ENCODE peak calls at places on chromosomes 16 and 17, in ten cellular contexts. One of them, this sample, is unnamed.

GRCh38 chr16:10886739-10887269 is 9.8 kb downstream of the CIITA start:
- DNase-seq in testis: no peak
- DNase-seq in A549: no peak
- DNase-seq in adrenal gland: no peak
- DNase-seq in Peyer's patch: peak
- DNase-seq in body of pancreas: no peak
- DNase-seq in lower leg skin: no peak
- DNase-seq in GM12891: no peak
- DNase-seq in esophagus squamous epithelium: no peak
- DNase-seq in heart left ventricle: no peak
- DNase-seq in this sample: no peak

GRCh38 chr16:2090481-2090797 is 42.7 kb downstream of the TSC2 start:
- DNase-seq in testis: no peak
- DNase-seq in A549: no peak
- DNase-seq in adrenal gland: no peak
- DNase-seq in Peyer's patch: no peak
- DNase-seq in body of pancreas: peak
- DNase-seq in lower leg skin: no peak
- DNase-seq in GM12891: no peak
- DNase-seq in esophagus squamous epithelium: no peak
- DNase-seq in heart left ventricle: peak
- DNase-seq in this sample: no peak

GRCh38 chr16:67537270-67537635 is 8.6 kb downstream of the RIPOR1 start:
- DNase-seq in testis: peak
- DNase-seq in A549: no peak
- DNase-seq in adrenal gland: peak
- DNase-seq in Peyer's patch: peak
- DNase-seq in body of pancreas: peak
- DNase-seq in lower leg skin: peak
- DNase-seq in GM12891: no peak
- DNase-seq in esophagus squamous epithelium: no peak
- DNase-seq in heart left ventricle: peak
- DNase-seq in this sample: no peak

GRCh38 chr16:87922250-87922871 is 14.0 kb downstream of the CA5A start:
- DNase-seq in testis: peak
- DNase-seq in A549: no peak
- DNase-seq in adrenal gland: peak
- DNase-seq in Peyer's patch: no peak
- DNase-seq in body of pancreas: peak
- DNase-seq in lower leg skin: no peak
- DNase-seq in GM12891: no peak
- DNase-seq in esophagus squamous epithelium: no peak
- DNase-seq in heart left ventricle: peak
- DNase-seq in this sample: no peak

GRCh38 chr17:8563981-8564602 is 66.4 kb downstream of the MYH10 start:
- DNase-seq in testis: no peak
- DNase-seq in A549: no peak
- DNase-seq in adrenal gland: no peak
- DNase-seq in Peyer's patch: no peak
- DNase-seq in body of pancreas: no peak
- DNase-seq in lower leg skin: no peak
- DNase-seq in GM12891: no peak
- DNase-seq in esophagus squamous epithelium: no peak
- DNase-seq in heart left ventricle: no peak
- DNase-seq in this sample: no peak

GRCh38 chr17:47850692-47851573 is at the start of gene SP6:
- DNase-seq in testis: peak
- DNase-seq in A549: peak
- DNase-seq in adrenal gland: peak
- DNase-seq in Peyer's patch: peak
- DNase-seq in body of pancreas: peak
- DNase-seq in lower leg skin: no peak
- DNase-seq in GM12891: no peak
- DNase-seq in esophagus squamous epithelium: no peak
- DNase-seq in heart left ventricle: peak
- DNase-seq in this sample: peak

GRCh38 chr16:14509055-14509454 is 121.0 kb downstream of the PARN start:
- DNase-seq in testis: no peak
- DNase-seq in A549: peak
- DNase-seq in adrenal gland: no peak
- DNase-seq in Peyer's patch: no peak
- DNase-seq in body of pancreas: no peak
- DNase-seq in lower leg skin: no peak
- DNase-seq in GM12891: no peak
- DNase-seq in esophagus squamous epithelium: no peak
- DNase-seq in heart left ventricle: no peak
- DNase-seq in this sample: no peak

GRCh38 chr17:29149431-29150064 is 30.6 kb downstream of the MYO18A start:
- DNase-seq in testis: no peak
- DNase-seq in A549: no peak
- DNase-seq in adrenal gland: peak
- DNase-seq in Peyer's patch: peak
- DNase-seq in body of pancreas: peak
- DNase-seq in lower leg skin: no peak
- DNase-seq in GM12891: no peak
- DNase-seq in esophagus squamous epithelium: no peak
- DNase-seq in heart left ventricle: no peak
- DNase-seq in this sample: no peak

GRCh38 chr16:1656808-1657617 is 21.1 kb upstream of the JPT2 start:
- DNase-seq in testis: peak
- DNase-seq in A549: no peak
- DNase-seq in adrenal gland: no peak
- DNase-seq in Peyer's patch: no peak
- DNase-seq in body of pancreas: no peak
- DNase-seq in lower leg skin: no peak
- DNase-seq in GM12891: no peak
- DNase-seq in esophagus squamous epithelium: no peak
- DNase-seq in heart left ventricle: peak
- DNase-seq in this sample: no peak

GRCh38 chr17:16467886-16468285 is 24.1 kb downstream of the LRRC75A start:
- DNase-seq in testis: no peak
- DNase-seq in A549: no peak
- DNase-seq in adrenal gland: no peak
- DNase-seq in Peyer's patch: no peak
- DNase-seq in body of pancreas: no peak
- DNase-seq in lower leg skin: no peak
- DNase-seq in GM12891: no peak
- DNase-seq in esophagus squamous epithelium: no peak
- DNase-seq in heart left ventricle: no peak
- DNase-seq in this sample: no peak

GRCh38 chr17:74875155-74875969 is 2.6 kb upstream of the FDXR start:
- DNase-seq in testis: no peak
- DNase-seq in A549: no peak
- DNase-seq in adrenal gland: peak
- DNase-seq in Peyer's patch: no peak
- DNase-seq in body of pancreas: peak
- DNase-seq in lower leg skin: no peak
- DNase-seq in GM12891: no peak
- DNase-seq in esophagus squamous epithelium: no peak
- DNase-seq in heart left ventricle: no peak
- DNase-seq in this sample: no peak

GRCh38 chr16:71883193-71883848 is 661 bp downstream of the ZNF821 start:
- DNase-seq in testis: peak
- DNase-seq in A549: peak
- DNase-seq in adrenal gland: no peak
- DNase-seq in Peyer's patch: peak
- DNase-seq in body of pancreas: peak
- DNase-seq in lower leg skin: peak
- DNase-seq in GM12891: no peak
- DNase-seq in esophagus squamous epithelium: no peak
- DNase-seq in heart left ventricle: peak
- DNase-seq in this sample: peak

GRCh38 chr17:13765701-13766100 is 164.0 kb upstream of the HS3ST3A1 start:
- DNase-seq in testis: no peak
- DNase-seq in A549: no peak
- DNase-seq in adrenal gland: no peak
- DNase-seq in Peyer's patch: no peak
- DNase-seq in body of pancreas: no peak
- DNase-seq in lower leg skin: no peak
- DNase-seq in GM12891: no peak
- DNase-seq in esophagus squamous epithelium: no peak
- DNase-seq in heart left ventricle: no peak
- DNase-seq in this sample: no peak

GRCh38 chr16:81445143-81445922 is 725 bp downstream of the CMIP start:
- DNase-seq in testis: peak
- DNase-seq in A549: no peak
- DNase-seq in adrenal gland: peak
- DNase-seq in Peyer's patch: peak
- DNase-seq in body of pancreas: peak
- DNase-seq in lower leg skin: no peak
- DNase-seq in GM12891: peak
- DNase-seq in esophagus squamous epithelium: no peak
- DNase-seq in heart left ventricle: no peak
- DNase-seq in this sample: peak
- TF ChIP-seq POLR2A in testis: no peak
- TF ChIP-seq POLR2A in A549: peak
- TF ChIP-seq POLR2A in adrenal gland: no peak
- TF ChIP-seq POLR2A in Peyer's patch: no peak
- TF ChIP-seq POLR2A in body of pancreas: peak
- TF ChIP-seq POLR2A in lower leg skin: no peak
- TF ChIP-seq POLR2A in GM12891: no peak
- TF ChIP-seq POLR2A in esophagus squamous epithelium: no peak
- TF ChIP-seq POLR2A in heart left ventricle: no peak
- TF ChIP-seq POLR2A in this sample: no peak

DNA sequence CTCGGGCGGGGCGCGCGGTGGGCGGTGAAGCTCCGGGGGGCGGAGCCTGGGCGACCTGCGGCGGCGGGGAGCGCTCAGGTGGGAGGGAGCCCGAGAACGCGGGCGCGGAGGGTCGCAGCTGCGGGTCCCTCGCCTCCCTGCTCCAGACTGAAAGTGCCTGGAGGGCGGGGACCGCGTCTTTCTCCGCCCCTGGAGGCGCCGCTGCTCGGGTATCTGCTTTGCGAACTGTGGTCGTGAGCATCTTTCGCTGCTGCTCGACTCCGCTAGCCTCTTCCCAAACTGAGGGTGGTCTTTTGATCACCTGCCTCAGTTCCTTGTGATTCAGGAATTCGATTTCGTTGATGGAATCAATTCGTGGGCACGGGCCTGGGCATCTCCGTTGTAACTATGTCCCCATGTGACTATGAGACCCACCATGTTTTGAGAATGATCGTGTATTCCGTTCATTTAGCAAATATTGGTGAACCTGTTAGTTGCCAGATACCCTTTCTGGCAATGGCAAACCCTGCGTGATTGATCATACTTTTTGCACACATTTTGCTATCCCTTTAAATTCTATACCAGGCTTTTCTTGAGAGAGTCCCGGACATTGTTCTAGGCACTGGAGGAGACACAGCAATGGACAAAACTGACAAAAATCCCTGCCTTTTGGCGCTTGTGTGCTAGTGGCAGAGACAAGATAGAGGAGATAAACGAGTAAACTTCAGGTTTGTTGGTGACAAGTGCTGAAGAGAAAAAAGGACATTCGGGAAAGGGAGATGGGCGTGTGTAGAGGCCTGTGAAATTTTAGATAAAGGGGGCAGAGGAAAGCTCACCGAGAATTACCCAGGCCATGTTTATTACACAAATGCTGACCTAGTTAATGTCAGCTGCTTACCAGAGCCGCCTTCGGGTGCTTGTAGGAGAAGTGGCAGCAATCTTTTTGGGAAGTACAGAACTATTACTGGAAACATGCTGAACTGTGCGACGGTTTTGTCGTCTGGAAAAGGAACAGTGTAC is 913 bp downstream of the UTP18 start:
- DNase-seq in testis: peak
- DNase-seq in A549: no peak
- DNase-seq in adrenal gland: peak
- DNase-seq in Peyer's patch: peak
- DNase-seq in body of pancreas: peak
- DNase-seq in lower leg skin: peak
- DNase-seq in GM12891: peak
- DNase-seq in esophagus squamous epithelium: no peak
- DNase-seq in heart left ventricle: peak
- DNase-seq in this sample: peak
- TF ChIP-seq POLR2A in testis: no peak
- TF ChIP-seq POLR2A in A549: no peak
- TF ChIP-seq POLR2A in adrenal gland: no peak
- TF ChIP-seq POLR2A in Peyer's patch: peak
- TF ChIP-seq POLR2A in body of pancreas: no peak
- TF ChIP-seq POLR2A in lower leg skin: no peak
- TF ChIP-seq POLR2A in GM12891: no peak
- TF ChIP-seq POLR2A in esophagus squamous epithelium: no peak
- TF ChIP-seq POLR2A in heart left ventricle: no peak
- TF ChIP-seq POLR2A in this sample: no peak

GRCh38 chr17:18224053-18224427 is 1.4 kb upstream of the LLGL1 start:
- DNase-seq in testis: no peak
- DNase-seq in A549: no peak
- DNase-seq in adrenal gland: no peak
- DNase-seq in Peyer's patch: no peak
- DNase-seq in body of pancreas: no peak
- DNase-seq in lower leg skin: no peak
- DNase-seq in GM12891: no peak
- DNase-seq in esophagus squamous epithelium: no peak
- DNase-seq in heart left ventricle: no peak
- DNase-seq in this sample: no peak
- TF ChIP-seq POLR2A in testis: no peak
- TF ChIP-seq POLR2A in A549: no peak
- TF ChIP-seq POLR2A in adrenal gland: no peak
- TF ChIP-seq POLR2A in Peyer's patch: no peak
- TF ChIP-seq POLR2A in body of pancreas: no peak
- TF ChIP-seq POLR2A in lower leg skin: no peak
- TF ChIP-seq POLR2A in GM12891: no peak
- TF ChIP-seq POLR2A in esophagus squamous epithelium: no peak
- TF ChIP-seq POLR2A in heart left ventricle: no peak
- TF ChIP-seq POLR2A in this sample: no peak

DNA sequence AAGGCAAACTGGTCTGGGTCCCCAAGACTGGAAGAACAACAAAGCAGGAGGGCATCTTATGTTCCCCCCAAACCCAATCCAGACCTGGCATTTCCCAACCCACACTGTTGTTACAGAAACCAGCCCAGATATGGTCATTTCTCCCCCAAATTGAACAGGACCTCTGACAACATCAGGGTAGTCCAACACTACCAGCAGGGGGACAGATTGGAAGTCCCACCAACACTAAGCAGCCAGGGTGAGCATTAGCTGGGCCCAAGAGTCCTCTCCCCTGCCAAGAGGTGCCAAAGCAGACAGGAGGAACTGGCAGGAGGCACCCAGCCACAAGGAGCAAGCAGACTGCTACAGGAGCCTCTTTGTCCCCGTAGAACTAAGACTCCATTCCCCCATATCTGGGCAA is 29.3 kb upstream of the CNEP1R1 start:
- DNase-seq in testis: no peak
- DNase-seq in A549: no peak
- DNase-seq in adrenal gland: no peak
- DNase-seq in Peyer's patch: no peak
- DNase-seq in body of pancreas: no peak
- DNase-seq in lower leg skin: no peak
- DNase-seq in GM12891: no peak
- DNase-seq in esophagus squamous epithelium: no peak
- DNase-seq in heart left ventricle: no peak
- DNase-seq in this sample: no peak
- TF ChIP-seq POLR2A in testis: no peak
- TF ChIP-seq POLR2A in A549: no peak
- TF ChIP-seq POLR2A in adrenal gland: no peak
- TF ChIP-seq POLR2A in Peyer's patch: no peak
- TF ChIP-seq POLR2A in body of pancreas: no peak
- TF ChIP-seq POLR2A in lower leg skin: no peak
- TF ChIP-seq POLR2A in GM12891: no peak
- TF ChIP-seq POLR2A in esophagus squamous epithelium: no peak
- TF ChIP-seq POLR2A in heart left ventricle: no peak
- TF ChIP-seq POLR2A in this sample: no peak